ENCODE peak calls at places on chromosomes 16 and 17, in four cellular contexts. One of them, this sample, is unnamed.

GRCh38 chr16:85169333-85170065 is 57.2 kb upstream of the CIBAR2 start:
- DNase-seq in fibroblast of the conjunctiva: no peak
- DNase-seq in fibroblast of gingiva: peak
- DNase-seq in germinal center: no peak
- DNase-seq in this sample: no peak

GRCh38 chr16:20364051-20364450 is 11.5 kb upstream of the UMOD start:
- DNase-seq in fibroblast of the conjunctiva: no peak
- DNase-seq in germinal center: no peak
- DNase-seq in fibroblast of gingiva: no peak
- DNase-seq in this sample: no peak

GRCh38 chr17:57420674-57421392 is 164.5 kb downstream of the MSI2 start:
- DNase-seq in fibroblast of the conjunctiva: no peak
- DNase-seq in fibroblast of gingiva: no peak
- DNase-seq in germinal center: no peak
- DNase-seq in this sample: no peak

GRCh38 chr16:81718637-81719036 is 60.5 kb upstream of the PLCG2 start:
- DNase-seq in fibroblast of the conjunctiva: no peak
- DNase-seq in fibroblast of gingiva: no peak
- DNase-seq in germinal center: no peak
- DNase-seq in this sample: no peak

GRCh38 chr17:48330386-48330785 is 99.6 kb downstream of the SKAP1 start:
- DNase-seq in fibroblast of the conjunctiva: no peak
- DNase-seq in fibroblast of gingiva: no peak
- DNase-seq in germinal center: no peak
- DNase-seq in this sample: no peak

GRCh38 chr17:60161598-60162330 is 12.0 kb downstream of the CA4 start:
- DNase-seq in fibroblast of gingiva: no peak
- DNase-seq in fibroblast of the conjunctiva: no peak
- DNase-seq in germinal center: peak
- DNase-seq in this sample: peak

GRCh38 chr16:23500212-23500865 is 10.0 kb downstream of the GGA2 start:
- DNase-seq in fibroblast of the conjunctiva: no peak
- DNase-seq in germinal center: no peak
- DNase-seq in fibroblast of gingiva: no peak
- DNase-seq in this sample: no peak

GRCh38 chr17:77769215-77769614 is 189.3 kb upstream of the TNRC6C start:
- DNase-seq in germinal center: no peak
- DNase-seq in fibroblast of the conjunctiva: no peak
- DNase-seq in fibroblast of gingiva: no peak
- DNase-seq in this sample: no peak

GRCh38 chr17:82901836-82902235 is 62.0 kb upstream of the ZNF750 start:
- DNase-seq in fibroblast of the conjunctiva: no peak
- DNase-seq in germinal center: no peak
- DNase-seq in fibroblast of gingiva: no peak
- DNase-seq in this sample: no peak

GRCh38 chr17:46943511-46944393 is 20.8 kb downstream of the GOSR2 start:
- DNase-seq in fibroblast of gingiva: peak
- DNase-seq in germinal center: no peak
- DNase-seq in fibroblast of the conjunctiva: no peak
- DNase-seq in this sample: peak

GRCh38 chr17:83119987-83120864 is 40.8 kb downstream of the METRNL start:
- DNase-seq in fibroblast of the conjunctiva: no peak
- DNase-seq in germinal center: peak
- DNase-seq in fibroblast of gingiva: no peak
- DNase-seq in this sample: no peak

GRCh38 chr16:69890114-69890890 is 60.8 kb upstream of the CLEC18A start:
- DNase-seq in fibroblast of the conjunctiva: no peak
- DNase-seq in germinal center: no peak
- DNase-seq in fibroblast of gingiva: peak
- DNase-seq in this sample: no peak

GRCh38 chr17:63516910-63517824 is 6.0 kb upstream of the KCNH6 start:
- DNase-seq in fibroblast of gingiva: no peak
- DNase-seq in fibroblast of the conjunctiva: no peak
- DNase-seq in germinal center: no peak
- DNase-seq in this sample: no peak

GRCh38 chr16:87395181-87395842 is 3.2 kb downstream of the MAP1LC3B start:
- DNase-seq in fibroblast of gingiva: no peak
- DNase-seq in germinal center: no peak
- DNase-seq in fibroblast of the conjunctiva: no peak
- DNase-seq in this sample: no peak

GRCh38 chr17:72516772-72517399 is 396.1 kb downstream of the SOX9 start:
- DNase-seq in germinal center: no peak
- DNase-seq in fibroblast of the conjunctiva: no peak
- DNase-seq in fibroblast of gingiva: no peak
- DNase-seq in this sample: no peak

GRCh38 chr17:37787055-37787720 is 42.3 kb upstream of the HNF1B start:
- DNase-seq in germinal center: no peak
- DNase-seq in fibroblast of gingiva: no peak
- DNase-seq in fibroblast of the conjunctiva: peak
- DNase-seq in this sample: no peak

GRCh38 chr17:42403150-42403549 is 14.9 kb upstream of the STAT3 start:
- DNase-seq in germinal center: no peak
- DNase-seq in fibroblast of gingiva: no peak
- DNase-seq in fibroblast of the conjunctiva: no peak
- DNase-seq in this sample: peak

GRCh38 chr17:66476014-66476413 is 173.6 kb downstream of the PRKCA start:
- DNase-seq in germinal center: no peak
- DNase-seq in fibroblast of gingiva: no peak
- DNase-seq in fibroblast of the conjunctiva: no peak
- DNase-seq in this sample: no peak

GRCh38 chr16:68084504-68085258 is 489 bp upstream of the NFATC3 start:
- DNase-seq in fibroblast of gingiva: peak
- DNase-seq in fibroblast of the conjunctiva: peak
- DNase-seq in germinal center: peak
- DNase-seq in this sample: peak

GRCh38 chr16:16996830-16997229 is 473.9 kb downstream of the XYLT1 start:
- DNase-seq in fibroblast of gingiva: no peak
- DNase-seq in fibroblast of the conjunctiva: no peak
- DNase-seq in germinal center: no peak
- DNase-seq in this sample: no peak

GRCh38 chr16:51994597-51994996 is 552.3 kb downstream of the TOX3 start:
- DNase-seq in fibroblast of the conjunctiva: no peak
- DNase-seq in germinal center: no peak
- DNase-seq in fibroblast of gingiva: no peak
- DNase-seq in this sample: no peak

GRCh38 chr17:64343833-64344637 is 46.6 kb downstream of the PECAM1 start:
- DNase-seq in fibroblast of gingiva: peak
- DNase-seq in fibroblast of the conjunctiva: no peak
- DNase-seq in germinal center: no peak
- DNase-seq in this sample: no peak

GRCh38 chr17:49861150-49861884 is 13.4 kb upstream of the TAC4 start:
- DNase-seq in fibroblast of gingiva: no peak
- DNase-seq in fibroblast of the conjunctiva: no peak
- DNase-seq in germinal center: peak
- DNase-seq in this sample: peak

GRCh38 chr16:66976746-66977145 is 11.6 kb upstream of the CES4A start:
- DNase-seq in germinal center: no peak
- DNase-seq in fibroblast of the conjunctiva: no peak
- DNase-seq in fibroblast of gingiva: no peak
- DNase-seq in this sample: no peak

GRCh38 chr16:23534868-23535860 is 22.0 kb downstream of the EARS2 start:
- DNase-seq in fibroblast of the conjunctiva: no peak
- DNase-seq in fibroblast of gingiva: no peak
- DNase-seq in germinal center: no peak
- DNase-seq in this sample: no peak

GRCh38 chr17:67528751-67529436 is 151.8 kb downstream of the PITPNC1 start:
- DNase-seq in fibroblast of gingiva: peak
- DNase-seq in fibroblast of the conjunctiva: peak
- DNase-seq in germinal center: no peak
- DNase-seq in this sample: no peak

GRCh38 chr17:8210761-8211458 is 535 bp upstream of the AURKB start:
- DNase-seq in germinal center: no peak
- DNase-seq in fibroblast of the conjunctiva: no peak
- DNase-seq in fibroblast of gingiva: no peak
- DNase-seq in this sample: peak

GRCh38 chr17:10285896-10286295 is 86.9 kb downstream of the MYH13 start:
- DNase-seq in fibroblast of the conjunctiva: no peak
- DNase-seq in germinal center: no peak
- DNase-seq in fibroblast of gingiva: no peak
- DNase-seq in this sample: no peak

GRCh38 chr17:42928714-42929496 is 28.3 kb downstream of the G6PC1 start:
- DNase-seq in germinal center: peak
- DNase-seq in fibroblast of the conjunctiva: peak
- DNase-seq in fibroblast of gingiva: peak
- DNase-seq in this sample: peak

GRCh38 chr16:83200005-83200779 is 573.4 kb downstream of the CDH13 start:
- DNase-seq in fibroblast of the conjunctiva: no peak
- DNase-seq in fibroblast of gingiva: no peak
- DNase-seq in germinal center: no peak
- DNase-seq in this sample: no peak

GRCh38 chr17:32015245-32016013 is 8.2 kb downstream of the LRRC37B start:
- DNase-seq in fibroblast of the conjunctiva: no peak
- DNase-seq in fibroblast of gingiva: peak
- DNase-seq in germinal center: no peak
- DNase-seq in this sample: no peak

This sample was measured in H1.